ENCODE peak calls at places on chromosomes 6 and 20, in nine cellular contexts. S is BJ; A is mesenteric fat pad; K is Daoy; H is effector memory CD8-positive, alpha-beta T cell; P is anterior cingulate cortex; G is H54; U is fibroblast of the aortic adventitia; O is foreskin fibroblast. C is an unnamed sample.

GRCh38 chr6:38640216-38640909 is 634 bp upstream of the BTBD9 start:
- DNase-seq in G (no peak), U (peak), O (peak), K (no peak), S (no peak), A (no peak), H (no peak), P (no peak), C (no peak)

GRCh38 chr6:15283986-15284361 is 38.1 kb downstream of the JARID2 start:
- DNase-seq in S (peak), U (peak), A (no peak), K (no peak), H (no peak), G (no peak), O (no peak), P (no peak), C (no peak)

GRCh38 chr6:57313711-57314471 is 3.5 kb upstream of the PRIM2 start:
- DNase-seq in A (no peak), S (peak), G (peak), K (peak), P (no peak), H (no peak), O (peak), U (peak), C (peak)

GRCh38 chr6:106206905-106207304 is 118.7 kb downstream of the ATG5 start:
- DNase-seq in A (no peak), H (no peak), K (no peak), U (no peak), S (no peak), P (no peak), O (no peak), G (no peak), C (no peak)

GRCh38 chr6:159887146-159887545 is 3.6 kb upstream of the MAS1 start:
- DNase-seq in A (peak), S (no peak), U (no peak), G (no peak), K (no peak), O (no peak), H (no peak), P (no peak), C (no peak)

GRCh38 chr20:36887779-36888133 is 11.8 kb downstream of the TLDC2 start:
- DNase-seq in O (peak), K (no peak), G (no peak), H (no peak), A (peak), U (peak), S (no peak), P (no peak), C (no peak)

GRCh38 chr6:155351273-155352129 is 37.2 kb upstream of the TFB1M start:
- DNase-seq in S (no peak), P (no peak), G (no peak), U (no peak), K (no peak), H (no peak), O (no peak), A (no peak), C (no peak)

GRCh38 chr6:52390361-52390727 is 28.4 kb downstream of the PAQR8 start:
- DNase-seq in P (no peak), S (peak), G (peak), A (no peak), K (peak), O (peak), U (peak), H (peak), C (peak)

GRCh38 chr6:19712012-19712688 is 125.0 kb upstream of the ID4 start:
- DNase-seq in A (no peak), S (no peak), H (no peak), G (no peak), K (no peak), O (no peak), P (no peak), U (no peak), C (no peak)

GRCh38 chr20:58852559-58853271 is at the start of gene GNAS:
- DNase-seq in G (no peak), U (peak), K (peak), H (no peak), P (no peak), S (no peak), O (peak), A (peak), C (no peak)

GRCh38 chr6:104595315-104595820 is 264.4 kb downstream of the HACE1 start:
- DNase-seq in O (no peak), U (no peak), S (no peak), A (no peak), P (no peak), H (no peak), G (no peak), K (no peak), C (no peak)

GRCh38 chr6:150764638-150765456 is 100.7 kb upstream of the MTHFD1L start:
- DNase-seq in S (no peak), K (no peak), G (no peak), H (no peak), O (no peak), U (no peak), P (no peak), A (no peak), C (no peak)

GRCh38 chr6:165774903-165775608 is 112.0 kb upstream of the PDE10A start:
- DNase-seq in A (no peak), G (no peak), U (peak), S (no peak), K (peak), O (no peak), H (no peak), P (no peak), C (peak)

GRCh38 chr6:91276315-91276714 is 689.4 kb upstream of the MAP3K7 start:
- DNase-seq in U (no peak), H (no peak), P (no peak), G (no peak), S (no peak), K (no peak), O (no peak), A (no peak), C (peak)

GRCh38 chr6:116012966-116013365 is 47.7 kb downstream of the FRK start:
- DNase-seq in S (no peak), P (no peak), K (no peak), H (no peak), U (no peak), G (no peak), A (no peak), O (no peak), C (no peak)

C was measured in HT1080.